ENCODE peak calls at places on chromosomes 11 and 22, in four cellular contexts. One of them, this sample, is unnamed.

GRCh38 chr11:95192717-95193116 is 38.3 kb downstream of the SESN3 start:
- DNase-seq in GM12878: no peak
- DNase-seq in K562: no peak
- DNase-seq in HepG2: no peak
- DNase-seq in this sample: no peak

GRCh38 chr11:26247340-26247739 is 84.6 kb upstream of the ANO3 start:
- DNase-seq in GM12878: no peak
- DNase-seq in K562: no peak
- DNase-seq in HepG2: no peak
- DNase-seq in this sample: peak

GRCh38 chr11:44112083-44112865 is 16.8 kb downstream of the EXT2 start:
- DNase-seq in GM12878: no peak
- DNase-seq in K562: no peak
- DNase-seq in HepG2: no peak
- DNase-seq in this sample: peak

GRCh38 chr22:46867106-46867505 is 104.7 kb downstream of the TBC1D22A start:
- DNase-seq in GM12878: no peak
- DNase-seq in K562: no peak
- DNase-seq in HepG2: no peak
- DNase-seq in this sample: no peak

GRCh38 chr22:20503816-20504215 is 3.6 kb upstream of the MED15 start:
- DNase-seq in GM12878: no peak
- DNase-seq in K562: no peak
- DNase-seq in HepG2: no peak
- DNase-seq in this sample: no peak

GRCh38 chr22:36042240-36042639 is 13.6 kb upstream of the RBFOX2 start:
- DNase-seq in GM12878: no peak
- DNase-seq in K562: no peak
- DNase-seq in HepG2: no peak
- DNase-seq in this sample: no peak

GRCh38 chr22:27576815-27577564 is 224.6 kb downstream of the MN1 start:
- DNase-seq in GM12878: no peak
- DNase-seq in K562: no peak
- DNase-seq in HepG2: no peak
- DNase-seq in this sample: no peak

GRCh38 chr22:44371741-44372525 is 59.2 kb upstream of the SHISAL1 start:
- DNase-seq in GM12878: no peak
- DNase-seq in K562: no peak
- DNase-seq in HepG2: no peak
- DNase-seq in this sample: no peak

GRCh38 chr11:1992111-1992510 is 5.5 kb downstream of the H19 start:
- DNase-seq in GM12878: no peak
- DNase-seq in K562: no peak
- DNase-seq in HepG2: no peak
- DNase-seq in this sample: no peak

GRCh38 chr11:5992604-5993251 is 5.9 kb upstream of the OR52L1 start:
- DNase-seq in GM12878: no peak
- DNase-seq in K562: peak
- DNase-seq in HepG2: peak
- DNase-seq in this sample: peak

GRCh38 chr22:18954333-18954732 is 18.2 kb upstream of the PRODH start:
- DNase-seq in GM12878: no peak
- DNase-seq in K562: peak
- DNase-seq in HepG2: peak
- DNase-seq in this sample: peak

GRCh38 chr11:35953081-35953480 is 9.2 kb downstream of the LDLRAD3 start:
- DNase-seq in GM12878: no peak
- DNase-seq in K562: no peak
- DNase-seq in HepG2: no peak
- DNase-seq in this sample: peak

GRCh38 chr11:20158597-20159257 is 1.5 kb downstream of the DBX1 start:
- DNase-seq in GM12878: no peak
- DNase-seq in K562: peak
- DNase-seq in HepG2: peak
- DNase-seq in this sample: peak

GRCh38 chr22:42883121-42883520 is 26.0 kb upstream of the ARFGAP3 start:
- DNase-seq in GM12878: no peak
- DNase-seq in K562: no peak
- DNase-seq in HepG2: no peak
- DNase-seq in this sample: no peak

GRCh38 chr22:38873469-38874411 is 1.7 kb upstream of the CBX6 start:
- DNase-seq in GM12878: peak
- DNase-seq in K562: no peak
- DNase-seq in HepG2: no peak
- DNase-seq in this sample: no peak

GRCh38 chr11:8566613-8567210 is 27.3 kb downstream of the STK33 start:
- DNase-seq in GM12878: peak
- DNase-seq in K562: peak
- DNase-seq in HepG2: peak
- DNase-seq in this sample: peak

GRCh38 chr11:63920870-63921417 is 4.0 kb upstream of the RCOR2 start:
- DNase-seq in GM12878: no peak
- DNase-seq in K562: peak
- DNase-seq in HepG2: no peak
- DNase-seq in this sample: no peak

GRCh38 chr11:130879836-130880235 is 36.4 kb downstream of the SNX19 start:
- DNase-seq in GM12878: no peak
- DNase-seq in K562: no peak
- DNase-seq in HepG2: no peak
- DNase-seq in this sample: no peak

GRCh38 chr11:27860811-27861210 is 160.6 kb upstream of the BDNF start:
- DNase-seq in GM12878: no peak
- DNase-seq in K562: no peak
- DNase-seq in HepG2: no peak
- DNase-seq in this sample: no peak

GRCh38 chr22:31278643-31279326 is 13.5 kb downstream of the PIK3IP1 start:
- DNase-seq in GM12878: no peak
- DNase-seq in K562: no peak
- DNase-seq in HepG2: no peak
- DNase-seq in this sample: no peak

GRCh38 chr11:95093548-95093947 is 3.9 kb downstream of the ENDOD1 start:
- DNase-seq in GM12878: no peak
- DNase-seq in K562: no peak
- DNase-seq in HepG2: no peak
- DNase-seq in this sample: no peak

GRCh38 chr11:86228967-86229330 is 15.6 kb upstream of the EED start:
- DNase-seq in GM12878: no peak
- DNase-seq in K562: no peak
- DNase-seq in HepG2: no peak
- DNase-seq in this sample: no peak

GRCh38 chr11:134628426-134628825 is 216.4 kb upstream of the B3GAT1 start:
- DNase-seq in GM12878: no peak
- DNase-seq in K562: no peak
- DNase-seq in HepG2: no peak
- DNase-seq in this sample: no peak

GRCh38 chr11:116948375-116948774 is 111.0 kb upstream of the APOA1 start:
- DNase-seq in GM12878: no peak
- DNase-seq in K562: no peak
- DNase-seq in HepG2: no peak
- DNase-seq in this sample: no peak

GRCh38 chr11:56705784-56706396 is 7.0 kb downstream of the OR9G1 start:
- DNase-seq in GM12878: no peak
- DNase-seq in K562: no peak
- DNase-seq in HepG2: no peak
- DNase-seq in this sample: no peak

GRCh38 chr11:56700919-56701485 is 2.1 kb downstream of the OR9G1 start:
- DNase-seq in GM12878: no peak
- DNase-seq in K562: no peak
- DNase-seq in HepG2: no peak
- DNase-seq in this sample: no peak

DNA sequence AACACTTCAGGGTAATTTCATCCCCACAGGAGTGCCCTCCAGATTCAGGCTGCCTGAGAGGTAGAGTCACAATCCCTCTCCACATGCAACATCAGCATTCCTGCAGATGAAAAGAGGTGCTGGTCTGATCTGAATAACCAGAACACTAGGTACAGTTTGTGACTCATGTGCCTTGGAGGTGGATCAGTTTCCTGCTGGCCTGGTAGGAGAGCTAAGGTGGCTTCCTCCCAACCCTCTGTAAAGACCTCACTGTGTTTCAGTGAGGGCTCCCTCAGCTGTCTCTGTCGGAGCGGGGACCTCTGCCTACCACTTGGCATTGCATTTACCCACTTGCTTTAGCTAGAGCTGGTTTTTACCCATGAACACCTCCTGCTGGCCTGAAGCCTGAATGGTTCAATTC is 7.6 kb downstream of the OR9G1 start:
- DNase-seq in GM12878: no peak
- DNase-seq in K562: no peak
- DNase-seq in HepG2: no peak
- DNase-seq in this sample: no peak
- TF ChIP-seq YY1 in GM12878: no peak
- TF ChIP-seq YY1 in K562: no peak
- TF ChIP-seq YY1 in HepG2: no peak
- TF ChIP-seq YY1 in this sample: no peak

GRCh38 chr22:26359156-26359555 is 69.9 kb upstream of the ASPHD2 start:
- DNase-seq in GM12878: no peak
- DNase-seq in K562: no peak
- DNase-seq in HepG2: no peak
- DNase-seq in this sample: no peak

GRCh38 chr22:26367402-26368245 is 61.4 kb upstream of the ASPHD2 start:
- DNase-seq in GM12878: no peak
- DNase-seq in K562: peak
- DNase-seq in HepG2: peak
- DNase-seq in this sample: peak

GRCh38 chr22:26360169-26360885 is 68.7 kb upstream of the ASPHD2 start:
- DNase-seq in GM12878: peak
- DNase-seq in K562: peak
- DNase-seq in HepG2: peak
- DNase-seq in this sample: peak

GRCh38 chr22:26362471-26362870 is 66.6 kb upstream of the ASPHD2 start:
- DNase-seq in GM12878: no peak
- DNase-seq in K562: no peak
- DNase-seq in HepG2: no peak
- DNase-seq in this sample: no peak

GRCh38 chr22:26364066-26365015 is 64.7 kb upstream of the ASPHD2 start:
- DNase-seq in GM12878: peak
- DNase-seq in K562: peak
- DNase-seq in HepG2: peak
- DNase-seq in this sample: peak
- TF ChIP-seq NFIC in GM12878: no peak
- TF ChIP-seq NFIC in K562: no peak
- TF ChIP-seq NFIC in HepG2: no peak
- TF ChIP-seq NFIC in this sample: no peak

DNA sequence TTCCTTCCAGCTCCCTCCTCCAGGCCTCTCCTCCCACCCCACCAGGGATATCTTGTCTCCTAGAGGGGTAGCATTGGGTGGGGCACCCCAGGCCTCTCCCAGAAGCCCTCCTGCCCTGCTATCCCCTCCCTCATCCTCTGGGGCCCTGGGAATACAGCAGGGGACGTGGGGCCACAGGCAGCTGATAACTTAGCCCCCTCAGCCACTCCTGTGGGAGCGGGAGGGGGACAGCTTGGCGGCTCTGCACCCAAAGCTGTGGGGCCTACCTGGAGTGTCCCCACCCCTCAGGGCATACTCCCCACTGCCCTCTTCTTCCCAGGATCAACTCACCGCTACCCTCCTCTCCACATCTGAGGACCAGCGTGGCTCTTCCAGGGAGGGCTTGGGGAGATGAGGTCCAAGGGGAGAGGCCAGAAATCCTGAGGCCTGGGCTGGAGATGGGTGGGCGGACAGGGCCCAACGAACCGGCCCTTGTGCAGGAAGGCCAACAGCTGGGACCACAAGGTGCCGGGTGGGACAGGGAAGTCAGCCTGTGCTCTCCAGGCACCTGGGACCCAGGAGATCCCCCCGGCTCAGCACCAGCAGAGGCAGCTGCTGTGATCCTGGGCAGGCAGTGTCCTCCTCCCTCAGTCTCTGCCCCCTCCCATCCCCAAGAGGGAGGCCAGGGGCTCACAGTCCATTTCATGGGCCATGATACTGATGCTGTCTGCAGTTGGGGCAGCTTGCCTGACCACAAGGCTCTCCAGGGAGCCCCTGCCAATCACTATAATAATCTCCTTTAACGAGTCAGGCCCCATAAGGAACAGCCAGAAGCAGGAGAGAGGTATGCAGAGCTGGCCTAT is 23.2 kb downstream of the NEAT1 start:
- DNase-seq in GM12878: no peak
- DNase-seq in K562: peak
- DNase-seq in HepG2: no peak
- DNase-seq in this sample: no peak
- TF ChIP-seq MXI1 in GM12878: no peak
- TF ChIP-seq MXI1 in K562: no peak
- TF ChIP-seq MXI1 in HepG2: no peak
- TF ChIP-seq MXI1 in this sample: no peak

GRCh38 chr11:72307439-72307838 is 63.5 kb upstream of the PHOX2A start:
- DNase-seq in GM12878: no peak
- DNase-seq in K562: no peak
- DNase-seq in HepG2: no peak
- DNase-seq in this sample: peak
- TF ChIP-seq YY1 in GM12878: no peak
- TF ChIP-seq YY1 in K562: no peak
- TF ChIP-seq YY1 in HepG2: no peak
- TF ChIP-seq YY1 in this sample: no peak

DNA sequence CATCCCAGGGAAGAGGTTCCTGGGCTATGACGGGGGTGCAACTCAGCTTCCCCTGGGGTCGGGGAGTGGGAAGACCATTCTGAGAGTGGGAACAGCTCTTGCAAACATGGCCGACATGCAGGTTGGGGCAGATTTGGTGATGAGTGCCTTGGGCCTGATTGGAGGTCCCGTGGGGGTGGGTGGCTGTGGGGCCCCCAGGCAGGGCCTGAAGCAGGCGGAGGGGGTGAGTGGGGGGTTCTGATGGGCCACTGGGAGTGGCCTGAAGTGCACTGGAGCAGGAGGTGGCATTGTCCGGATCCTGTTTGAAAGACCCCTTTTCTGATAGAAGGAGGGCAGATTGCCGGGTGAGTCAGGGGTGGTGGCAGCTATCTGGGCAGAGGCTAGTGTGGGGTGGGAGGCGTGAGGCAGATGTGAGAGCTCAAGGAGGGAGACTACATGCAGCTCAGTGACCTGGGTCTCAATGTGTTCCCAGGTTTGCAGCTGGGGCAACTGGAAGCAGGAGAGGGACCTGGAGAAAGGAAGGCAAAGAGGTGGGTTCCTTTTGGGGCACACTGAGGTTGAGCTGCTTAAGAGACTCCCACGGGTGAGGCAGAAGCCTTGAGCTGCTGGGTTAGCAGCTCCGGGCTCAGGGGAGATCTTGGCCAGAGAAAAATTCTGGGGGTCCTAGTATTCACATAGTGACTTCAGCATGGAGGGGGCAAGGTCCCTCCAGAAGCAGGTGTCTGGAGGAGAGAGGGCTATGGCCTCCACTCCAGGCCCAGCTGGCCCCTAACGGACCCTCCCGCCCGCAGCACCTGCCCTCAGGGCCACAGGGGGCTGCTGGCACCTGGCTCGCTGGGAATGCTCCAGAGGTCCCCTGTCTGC is 15.2 kb downstream of the MYEOV start:
- DNase-seq in GM12878: no peak
- DNase-seq in K562: no peak
- DNase-seq in HepG2: no peak
- DNase-seq in this sample: peak
- TF ChIP-seq NFIC in GM12878: no peak
- TF ChIP-seq NFIC in K562: no peak
- TF ChIP-seq NFIC in HepG2: no peak
- TF ChIP-seq NFIC in this sample: no peak

This sample was measured in SK-N-SH.